ENCODE peak calls at places on chromosome 11, in eight cellular contexts. R is astrocyte, B is upper lobe of right lung, P is MM.1S, U is GM12878, V is neural progenitor cell, M is testis, N is H1. Q is an unnamed sample. For H3K36me3, the result is how much of the 10 kb centered on the place peaks cover.

GRCh38 chr11:132911186-132911585 is 621.1 kb downstream of the OPCML start:
- DNase-seq in R (peak), B (no peak), P (no peak), U (no peak), V (no peak), M (no peak), N (no peak), Q (no peak)

GRCh38 chr11:122743949-122744876 is 88.7 kb downstream of the UBASH3B start:
- DNase-seq in R (no peak), B (no peak), P (peak), U (peak), V (no peak), M (no peak), N (no peak), Q (no peak)

GRCh38 chr11:46504817-46505613 is 88.8 kb downstream of the AMBRA1 start:
- DNase-seq in R (peak), B (no peak), P (peak), U (no peak), V (no peak), M (no peak), N (no peak), Q (no peak)

GRCh38 chr11:9132203-9132878 is 40.9 kb upstream of the SCUBE2 start:
- DNase-seq in R (peak), B (no peak), P (no peak), U (no peak), V (no peak), M (no peak), N (no peak), Q (no peak)

GRCh38 chr11:119093951-119094815 is 7.5 kb downstream of the DPAGT1 start:
- DNase-seq in R (peak), B (peak), P (no peak), U (no peak), V (peak), M (peak), N (no peak), Q (peak)

GRCh38 chr11:72274435-72274834 is 30.5 kb upstream of the PHOX2A start:
- DNase-seq in R (no peak), B (no peak), P (no peak), U (no peak), V (no peak), M (no peak), N (no peak), Q (no peak)

GRCh38 chr11:81700061-81700460 is 1033.6 kb downstream of the FAM181B start:
- DNase-seq in R (peak), B (no peak), P (no peak), U (no peak), V (no peak), M (no peak), N (no peak), Q (no peak)

GRCh38 chr11:129141748-129142475 is 50.2 kb downstream of the ARHGAP32 start:
- DNase-seq in R (peak), B (no peak), P (no peak), U (no peak), V (no peak), M (no peak), N (no peak), Q (no peak)

GRCh38 chr11:14908214-14908880 is 16.3 kb upstream of the CYP2R1 start:
- DNase-seq in R (peak), B (no peak), P (peak), U (no peak), V (peak), M (peak), N (no peak), Q (no peak)

GRCh38 chr11:62930157-62930556 is 9.0 kb upstream of the CHRM1 start:
- DNase-seq in R (no peak), B (peak), P (no peak), U (no peak), V (no peak), M (no peak), N (no peak), Q (peak)

GRCh38 chr11:75347781-75348613 is 3.5 kb downstream of the ARRB1 start:
- DNase-seq in R (peak), B (no peak), P (no peak), U (no peak), V (no peak), M (peak), N (no peak), Q (no peak)

GRCh38 chr11:8281266-8281665 is 17.6 kb upstream of the LMO1 start:
- DNase-seq in R (no peak), B (no peak), P (no peak), U (no peak), V (peak), M (no peak), N (no peak), Q (no peak)

GRCh38 chr11:38577769-38578168 is 1979.7 kb upstream of the RAG2 start:
- DNase-seq in R (no peak), B (no peak), P (no peak), U (no peak), V (no peak), M (no peak), N (no peak), Q (no peak)

GRCh38 chr11:117618956-117619355 is 178.1 kb downstream of the DSCAML1 start:
- DNase-seq in R (no peak), B (peak), P (no peak), U (no peak), V (peak), M (no peak), N (no peak), Q (peak)

GRCh38 chr11:16536513-16536912 is 180.2 kb upstream of the SOX6 start:
- DNase-seq in R (no peak), B (no peak), P (no peak), U (no peak), V (no peak), M (no peak), N (no peak), Q (no peak)

GRCh38 chr11:46240861-46241260 is 36.6 kb upstream of the CREB3L1 start:
- DNase-seq in R (no peak), B (no peak), P (no peak), U (no peak), V (no peak), M (no peak), N (no peak), Q (no peak)

GRCh38 chr11:77672276-77672675 is 34.7 kb upstream of the CLNS1A start:
- DNase-seq in R (peak), B (no peak), P (no peak), U (no peak), V (no peak), M (no peak), N (no peak), Q (no peak)

GRCh38 chr11:36488096-36488495 is 22.0 kb downstream of the TRAF6 start:
- DNase-seq in R (no peak), B (no peak), P (peak), U (no peak), V (no peak), M (no peak), N (no peak), Q (no peak)
- H3K4me3 ChIP-seq in R (no peak), B (no peak), P (peak), U (no peak), V (no peak), M (no peak), N (no peak), Q (no peak)

GRCh38 chr11:68968306-68969255 is 12.2 kb downstream of the MRGPRD start:
- DNase-seq in R (no peak), B (peak), P (no peak), U (no peak), V (no peak), M (no peak), N (no peak), Q (no peak)
- TF ChIP-seq CTCF in R (no peak), B (no peak), P (no peak), U (no peak), V (no peak), M (no peak), N (no peak), Q (no peak)

GRCh38 chr11:35085766-35086165 is 53.2 kb upstream of the CD44 start:
- DNase-seq in R (no peak), B (no peak), P (no peak), U (no peak), V (no peak), M (no peak), N (no peak), Q (no peak)

GRCh38 chr11:35088226-35088625 is 50.7 kb upstream of the CD44 start:
- DNase-seq in R (no peak), B (no peak), P (no peak), U (no peak), V (no peak), M (no peak), N (no peak), Q (no peak)

GRCh38 chr11:35088676-35089075 is 50.3 kb upstream of the CD44 start:
- DNase-seq in R (peak), B (no peak), P (no peak), U (no peak), V (no peak), M (no peak), N (no peak), Q (no peak)

GRCh38 chr11:35089724-35090505 is 49.1 kb upstream of the CD44 start:
- DNase-seq in R (no peak), B (no peak), P (no peak), U (peak), V (no peak), M (no peak), N (no peak), Q (no peak)

DNA sequence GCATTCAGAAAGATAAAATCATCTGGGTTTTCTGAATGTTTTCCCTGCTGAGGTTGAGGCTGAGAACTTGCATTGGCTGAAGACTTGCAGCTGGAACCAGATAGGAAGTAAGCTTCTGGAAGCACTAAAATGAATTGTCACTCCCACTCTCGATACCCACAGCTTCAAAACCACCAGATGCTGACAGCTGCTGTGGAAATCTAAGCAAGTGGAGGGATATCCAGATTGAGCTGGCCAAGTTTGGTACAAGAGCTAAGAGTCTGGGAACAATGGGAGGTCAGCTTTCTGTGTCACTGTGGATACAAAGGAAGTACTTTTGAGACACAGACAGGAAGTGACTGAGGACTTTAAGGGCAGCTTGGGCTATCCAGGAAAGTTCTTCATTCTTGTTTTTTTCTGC is 51.3 kb upstream of the CD44 start:
- DNase-seq in R (peak), B (no peak), P (no peak), U (no peak), V (no peak), M (no peak), N (no peak), Q (no peak)
- H3K36me3 ChIP-seq in R (under half), B (under half), P (under half), U (under half), V (under half), M (under half), N (under half), Q (under half)

GRCh38 chr11:693415-693831 is 1.6 kb downstream of the DEAF1 start:
- DNase-seq in R (no peak), B (no peak), P (peak), U (no peak), V (peak), M (peak), N (no peak), Q (no peak)
- H3K4me3 ChIP-seq in R (peak), B (peak), P (peak), U (peak), V (peak), M (peak), N (no peak), Q (peak)

Q was measured in BE2C.